ENCODE peak calls at places on chromosomes 13 and 19, in eight cellular contexts. C is PC-9, G is IMR-90, B is dorsolateral prefrontal cortex, Y is epithelial cell of esophagus, J is HFF-Myc, R is fibroblast of mammary gland, Z is psoas muscle. L is an unnamed sample.

GRCh38 chr13:42602910-42603309 is 29.0 kb downstream of the TNFSF11 start:
- DNase-seq in C (no peak), G (no peak), B (no peak), Y (no peak), J (no peak), R (no peak), Z (no peak), L (no peak)

GRCh38 chr13:24022568-24022967 is 125.3 kb upstream of the C1QTNF9B start:
- DNase-seq in C (no peak), G (peak), B (no peak), Y (no peak), J (no peak), R (no peak), Z (no peak), L (no peak)

GRCh38 chr19:37699057-37699456 is 20.5 kb downstream of the ZNF607 start:
- DNase-seq in C (no peak), G (peak), B (no peak), Y (no peak), J (no peak), R (no peak), Z (no peak), L (no peak)

GRCh38 chr19:3335431-3336350 is 30.7 kb upstream of the NFIC start:
- DNase-seq in C (no peak), G (peak), B (no peak), Y (no peak), J (no peak), R (peak), Z (peak), L (no peak)

GRCh38 chr19:50478901-50479715 is 2.5 kb upstream of the GARIN5A start:
- DNase-seq in C (no peak), G (peak), B (no peak), Y (peak), J (no peak), R (peak), Z (peak), L (no peak)

GRCh38 chr13:30009411-30009810 is 159.0 kb upstream of the UBL3 start:
- DNase-seq in C (no peak), G (no peak), B (no peak), Y (peak), J (no peak), R (no peak), Z (no peak), L (no peak)

GRCh38 chr13:74132152-74132767 is 1.9 kb downstream of the KLF12 start:
- DNase-seq in C (no peak), G (peak), B (no peak), Y (peak), J (no peak), R (no peak), Z (no peak), L (no peak)

GRCh38 chr13:20174656-20175405 is 14.0 kb upstream of the GJA3 start:
- DNase-seq in C (peak), G (peak), B (no peak), Y (peak), J (peak), R (peak), Z (peak), L (peak)

GRCh38 chr13:100147825-100148224 is 58.9 kb downstream of the PCCA start:
- DNase-seq in C (no peak), G (no peak), B (no peak), Y (no peak), J (no peak), R (no peak), Z (no peak), L (no peak)

GRCh38 chr19:14023404-14024235 is 4.3 kb upstream of the RLN3 start:
- DNase-seq in C (peak), G (peak), B (no peak), Y (peak), J (no peak), R (no peak), Z (peak), L (no peak)

GRCh38 chr13:44274838-44275237 is 98.8 kb upstream of the SERP2 start:
- DNase-seq in C (no peak), G (peak), B (no peak), Y (no peak), J (no peak), R (peak), Z (no peak), L (no peak)

DNA sequence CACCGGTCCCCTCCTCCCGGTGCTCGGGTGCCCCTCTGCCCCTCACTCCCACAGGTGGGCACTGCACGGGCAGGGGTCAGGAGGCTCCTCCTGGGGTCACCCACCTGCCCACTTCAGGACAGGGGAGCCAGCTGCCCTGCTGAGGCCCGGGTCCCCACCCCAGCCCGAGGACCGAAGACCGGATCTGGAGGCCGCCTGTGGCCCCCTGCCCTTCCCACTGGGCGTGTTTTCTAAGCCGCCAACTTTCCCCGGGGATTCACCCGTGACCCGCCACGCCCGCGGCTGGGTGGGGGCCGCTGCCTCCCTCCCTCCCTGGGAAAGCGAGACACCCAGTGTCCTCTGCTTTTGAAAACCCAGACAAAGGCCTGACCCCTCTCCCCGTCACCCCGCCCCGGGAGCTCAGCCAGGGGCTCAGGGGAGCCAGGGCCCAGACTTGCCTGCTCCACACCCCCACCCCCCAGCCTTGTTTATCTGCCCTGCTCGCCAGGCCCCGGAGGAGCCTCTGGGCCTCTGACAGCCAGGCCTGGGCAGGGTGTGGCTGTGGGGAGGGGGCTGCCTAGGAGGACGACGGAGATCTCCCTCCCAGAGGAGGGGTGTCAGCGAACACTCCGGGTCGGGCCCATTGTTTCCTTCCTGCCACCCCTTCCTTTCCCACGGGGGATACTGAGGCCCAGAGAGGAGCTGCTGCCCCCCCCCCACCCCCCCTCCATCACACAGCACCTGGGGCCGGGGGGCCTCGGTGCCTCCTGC is 1.4 kb downstream of the PALM start:
- DNase-seq in C (no peak), G (no peak), B (no peak), Y (no peak), J (no peak), R (no peak), Z (peak), L (no peak)
- H3K4me3 ChIP-seq in C (no peak), G (peak), B (peak), Y (peak), J (peak), R (no peak), Z (peak), L (no peak)

GRCh38 chr19:19776206-19777008 is 43.5 kb upstream of the ZNF14 start:
- DNase-seq in C (peak), G (peak), B (peak), Y (peak), J (peak), R (peak), Z (peak), L (peak)
- TF ChIP-seq CTCF in C (no peak), G (no peak), B (peak), Y (no peak), J (no peak), R (no peak), Z (no peak), L (peak)

GRCh38 chr19:15417699-15418098 is 1.1 kb downstream of the AKAP8L start:
- DNase-seq in C (no peak), G (no peak), B (no peak), Y (peak), J (no peak), R (peak), Z (peak), L (no peak)

GRCh38 chr19:15421136-15421535 is 2.3 kb upstream of the AKAP8L start:
- DNase-seq in C (no peak), G (peak), B (no peak), Y (no peak), J (no peak), R (no peak), Z (peak), L (no peak)

GRCh38 chr19:15418112-15418587 is 638 bp downstream of the AKAP8L start:
- DNase-seq in C (no peak), G (no peak), B (no peak), Y (peak), J (no peak), R (peak), Z (no peak), L (no peak)

GRCh38 chr19:15418588-15419412 is at the start of gene AKAP8L:
- DNase-seq in C (peak), G (peak), B (peak), Y (peak), J (peak), R (peak), Z (peak), L (peak)

DNA sequence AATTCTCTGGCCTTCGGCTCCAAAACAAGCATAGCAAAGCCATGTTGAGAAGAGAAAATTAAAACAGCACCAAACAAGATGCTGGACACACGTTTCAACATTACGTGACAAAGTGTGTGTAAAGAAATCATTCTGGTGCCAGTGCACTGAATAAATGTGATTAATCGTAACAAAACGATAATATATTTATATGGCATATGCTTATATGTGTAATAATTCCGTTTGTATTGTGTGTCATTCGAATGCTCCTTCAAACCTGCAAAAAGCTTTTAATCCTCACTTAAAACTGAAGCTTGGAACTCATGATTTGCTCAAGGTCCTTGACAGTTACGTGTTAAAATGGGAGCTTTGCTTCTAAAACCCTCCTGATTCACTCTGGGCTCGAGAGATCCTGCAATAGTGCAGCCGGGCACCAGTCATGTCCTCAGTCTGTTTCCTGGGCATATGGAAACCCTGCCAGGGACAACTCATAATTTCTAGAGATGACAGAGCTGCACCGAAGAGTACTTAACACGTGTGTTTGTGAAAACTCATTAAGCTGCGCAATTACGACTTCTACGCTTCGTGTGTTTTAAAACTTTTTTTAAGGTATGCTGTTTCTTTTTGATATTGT is 731 bp upstream of the AKAP8L start:
- DNase-seq in C (no peak), G (no peak), B (no peak), Y (no peak), J (no peak), R (peak), Z (peak), L (no peak)
- H3K4me3 ChIP-seq in C (peak), G (peak), B (peak), Y (peak), J (peak), R (peak), Z (peak), L (peak)

DNA sequence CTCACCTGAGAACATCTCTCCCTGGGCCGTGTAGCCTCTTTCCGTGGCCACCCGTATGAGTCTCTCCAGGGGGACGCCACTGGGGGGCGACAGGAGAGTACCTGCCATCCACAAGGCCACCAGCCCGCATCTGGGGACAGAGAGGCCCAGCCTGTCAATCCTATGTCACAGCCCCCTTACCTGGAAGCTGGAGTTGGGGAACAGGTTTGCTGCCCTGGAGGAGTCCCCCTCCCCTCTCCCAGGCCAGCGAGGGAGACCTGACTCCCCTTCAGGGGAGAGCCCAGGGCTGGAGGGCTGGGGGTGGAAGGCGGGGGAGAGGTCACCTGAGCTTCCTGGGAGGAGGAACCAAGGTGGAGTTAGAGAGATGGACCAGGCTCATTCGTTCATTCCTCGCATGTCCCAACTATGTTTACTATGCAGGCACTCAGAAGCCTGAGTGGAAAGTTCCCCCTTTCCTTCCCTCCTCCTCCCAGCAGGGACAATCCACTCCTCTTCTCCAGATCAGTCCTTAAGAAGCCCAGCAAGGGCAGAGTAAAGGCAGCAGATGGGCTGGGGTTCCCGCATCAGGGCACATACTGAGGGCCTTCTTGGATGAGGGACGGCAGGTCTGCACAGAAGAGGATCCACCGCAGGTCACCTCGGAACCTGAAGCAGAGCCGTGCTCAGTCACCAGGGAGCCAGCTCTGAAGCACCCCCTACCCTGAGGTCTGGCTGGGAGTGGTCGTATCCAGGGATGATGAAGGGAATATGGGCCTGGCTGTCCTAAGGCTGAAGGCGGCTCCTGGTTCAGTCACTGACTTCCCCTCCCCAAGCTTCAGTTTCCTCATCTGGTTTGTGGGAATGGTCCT is 5.5 kb downstream of the ACTMAP start:
- DNase-seq in C (no peak), G (no peak), B (no peak), Y (no peak), J (no peak), R (no peak), Z (no peak), L (no peak)
- TF ChIP-seq CTCF in C (no peak), G (no peak), B (no peak), Y (no peak), J (no peak), R (no peak), Z (peak), L (no peak)

DNA sequence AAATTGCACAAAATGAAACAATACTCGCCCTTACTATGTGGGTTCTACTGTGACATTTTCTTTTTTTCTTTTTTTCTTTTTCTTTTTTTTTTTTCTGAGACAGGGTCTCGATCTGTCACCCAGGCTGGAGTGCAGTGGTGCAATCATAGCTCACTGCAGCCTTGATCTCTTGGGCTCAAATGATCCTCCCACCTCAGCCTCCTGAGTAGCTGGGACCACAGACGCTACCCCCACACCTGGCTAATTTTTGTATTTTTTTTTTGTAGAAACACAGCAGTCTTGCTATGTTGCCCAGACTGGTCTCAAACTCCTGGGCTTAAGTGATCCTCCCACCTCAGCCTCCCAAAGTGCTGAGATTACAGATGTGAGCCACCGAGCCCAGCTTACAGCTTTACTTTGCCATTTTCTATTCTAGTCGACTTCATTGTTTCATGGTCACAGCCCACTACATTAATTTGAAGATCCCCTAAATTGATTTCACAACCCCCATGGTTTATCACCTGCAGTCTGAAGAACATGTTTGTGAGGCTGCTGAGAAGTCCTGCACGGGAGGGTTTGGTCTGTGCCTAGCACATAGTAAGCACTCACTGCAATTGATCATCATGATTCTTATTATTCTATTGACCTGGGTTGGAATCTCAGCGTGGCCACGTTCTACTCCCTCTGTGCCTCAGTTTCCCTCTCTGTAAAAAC is 3.8 kb downstream of the BCL3 start:
- DNase-seq in C (no peak), G (no peak), B (no peak), Y (no peak), J (no peak), R (no peak), Z (no peak), L (no peak)
- H3K4me3 ChIP-seq in C (no peak), G (no peak), B (no peak), Y (no peak), J (no peak), R (no peak), Z (peak), L (no peak)

GRCh38 chr13:87667686-87668085 is 3.5 kb upstream of the SLITRK5 start:
- DNase-seq in C (no peak), G (no peak), B (no peak), Y (peak), J (no peak), R (no peak), Z (no peak), L (no peak)

GRCh38 chr13:87671824-87672603 is 843 bp downstream of the SLITRK5 start:
- DNase-seq in C (no peak), G (no peak), B (no peak), Y (no peak), J (no peak), R (no peak), Z (peak), L (no peak)

GRCh38 chr13:87666826-87667225 is 4.3 kb upstream of the SLITRK5 start:
- DNase-seq in C (no peak), G (no peak), B (no peak), Y (no peak), J (no peak), R (no peak), Z (no peak), L (no peak)

GRCh38 chr13:87671031-87671823 is at the start of gene SLITRK5:
- DNase-seq in C (peak), G (peak), B (peak), Y (peak), J (no peak), R (peak), Z (peak), L (no peak)

DNA sequence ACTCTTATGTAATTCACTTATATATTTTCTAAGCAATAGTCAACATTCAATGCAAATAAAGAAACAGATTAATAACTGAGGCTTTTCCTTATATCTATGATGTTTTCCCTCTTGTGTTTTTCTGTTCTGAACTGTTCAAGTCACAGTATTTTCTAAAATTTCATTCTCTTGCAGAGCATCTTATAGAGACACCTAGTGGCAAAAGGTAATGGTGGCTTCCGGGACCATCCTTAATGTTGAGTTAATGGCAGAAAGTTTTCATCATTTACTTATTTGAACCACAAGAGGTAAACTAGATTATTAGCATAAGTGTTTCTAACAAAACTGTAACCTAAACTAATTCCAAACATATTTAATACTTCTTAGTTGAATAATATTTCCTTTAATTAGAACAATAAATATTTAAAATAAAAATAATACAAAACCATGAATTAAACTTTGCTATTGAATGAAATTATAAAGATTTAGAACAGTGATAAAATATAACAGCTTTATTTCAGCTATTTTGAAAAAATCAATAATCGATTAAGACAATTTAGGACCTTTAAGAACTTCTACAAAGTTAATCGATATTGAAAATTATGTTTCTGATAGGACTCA is 1.7 kb upstream of the SLITRK5 start:
- DNase-seq in C (no peak), G (peak), B (no peak), Y (peak), J (no peak), R (peak), Z (no peak), L (no peak)
- TF ChIP-seq CTCF in C (peak), G (peak), B (peak), Y (peak), J (peak), R (peak), Z (no peak), L (peak)

DNA sequence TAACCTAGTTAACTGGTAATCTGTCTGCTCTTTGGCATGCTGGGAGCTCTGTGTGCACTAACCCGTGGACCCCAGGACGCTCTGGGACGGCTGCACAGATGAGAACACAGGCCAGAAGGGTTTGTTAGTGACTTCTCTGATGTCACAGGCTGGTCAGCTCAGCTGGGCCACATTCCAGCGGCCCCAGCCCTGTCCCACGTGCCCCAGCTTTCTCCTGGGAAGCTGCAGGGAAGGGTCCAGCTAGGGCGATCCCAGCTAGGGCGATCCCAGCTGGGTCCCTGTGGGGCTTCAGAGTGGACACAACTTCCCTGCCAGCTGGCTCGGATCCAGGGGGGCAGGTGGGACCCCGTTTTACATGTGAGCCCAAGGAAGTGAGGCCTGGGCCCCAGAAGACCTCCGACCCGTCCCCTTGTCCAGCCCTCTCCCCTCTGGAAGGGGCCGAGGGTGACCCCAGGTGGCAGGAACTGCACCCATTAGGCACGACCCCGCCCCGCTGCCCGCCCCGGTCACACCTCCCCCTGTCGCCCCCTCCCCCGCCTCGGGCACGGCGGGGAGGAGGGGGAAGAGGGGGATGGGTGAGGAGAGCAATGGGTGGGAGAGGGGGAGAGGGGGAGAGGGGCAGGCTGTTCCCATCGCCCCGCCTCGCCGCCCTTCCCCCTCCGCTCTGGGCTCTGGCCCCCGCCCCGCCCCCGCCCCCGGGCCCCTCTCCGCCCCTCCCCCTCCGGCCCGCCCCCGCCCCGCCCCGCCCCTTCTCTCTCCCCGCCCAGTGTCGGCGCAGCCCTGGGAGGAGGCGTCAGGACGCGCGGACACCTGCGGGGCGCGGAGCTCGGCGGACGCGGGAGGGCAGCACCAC is 75.2 kb upstream of the MCF2L start:
- DNase-seq in C (peak), G (peak), B (no peak), Y (peak), J (no peak), R (no peak), Z (peak), L (no peak)
- H3K4me3 ChIP-seq in C (no peak), G (no peak), B (peak), Y (no peak), J (no peak), R (no peak), Z (peak), L (no peak)